ENCODE peak calls at places on chromosomes 1 and 21, in four cellular contexts. L is foreskin melanocyte, Y is T-helper 1 cell, O is renal cortical epithelial cell. H is an unnamed sample.

GRCh38 chr1:22832414-22832786 is 121.8 kb downstream of the EPHB2 start:
- DNase-seq in L (no peak), Y (no peak), O (peak), H (no peak)

GRCh38 chr1:152107289-152107983 is 7.8 kb downstream of the TCHH start:
- DNase-seq in L (no peak), Y (no peak), O (no peak), H (no peak)

GRCh38 chr1:228101614-228101993 is 1.5 kb downstream of the C1orf35 start:
- DNase-seq in L (no peak), Y (no peak), O (no peak), H (no peak)

GRCh38 chr1:164891615-164892014 is 332.6 kb downstream of the PBX1 start:
- DNase-seq in L (no peak), Y (no peak), O (no peak), H (no peak)

GRCh38 chr1:30929135-30929889 is 20.8 kb upstream of the SDC3 start:
- DNase-seq in L (peak), Y (no peak), O (peak), H (peak)

GRCh38 chr1:54335396-54336056 is 70.7 kb downstream of the SSBP3 start:
- DNase-seq in L (peak), Y (no peak), O (peak), H (no peak)

GRCh38 chr1:59928996-59929395 is 2.4 kb upstream of the CYP2J2 start:
- DNase-seq in L (peak), Y (no peak), O (no peak), H (no peak)

GRCh38 chr21:46569071-46569470 is 35.8 kb downstream of the S100B start:
- DNase-seq in L (no peak), Y (no peak), O (no peak), H (no peak)

GRCh38 chr1:182054698-182055326 is 6.7 kb downstream of the ZNF648 start:
- DNase-seq in L (peak), Y (no peak), O (peak), H (peak)

GRCh38 chr21:37534431-37534830 is 167.9 kb downstream of the DYRK1A start:
- DNase-seq in L (no peak), Y (no peak), O (no peak), H (no peak)

GRCh38 chr1:10210841-10211804 is 753 bp downstream of the KIF1B start:
- DNase-seq in L (peak), Y (no peak), O (peak), H (peak)

GRCh38 chr1:219105893-219106292 is 67.8 kb upstream of the LYPLAL1 start:
- DNase-seq in L (no peak), Y (no peak), O (no peak), H (no peak)

GRCh38 chr1:11831945-11832725 is 15.4 kb downstream of the NPPA start:
- DNase-seq in L (no peak), Y (no peak), O (no peak), H (no peak)

GRCh38 chr1:58528518-58528917 is 18.0 kb downstream of the OMA1 start:
- DNase-seq in L (no peak), Y (no peak), O (peak), H (no peak)

GRCh38 chr1:39410915-39411436 is 80.5 kb upstream of the BMP8A start:
- DNase-seq in L (no peak), Y (no peak), O (peak), H (peak)

H was measured in memory B cell.